ENCODE peak calls at places on chromosomes 5 and 9, in seven cellular contexts. U is CD8-positive, alpha-beta T cell; T is NCI-H748 treated with DMSO at 0.1 percent for 48 hours; E is cerebellum; Z is HuH-7; D is psoas muscle; W is activated T-cell treated with anti-CD3 and anti-CD28 coated beads for 24 hours. F is an unnamed sample.

GRCh38 chr5:58999804-59000595 is 417.1 kb downstream of the RAB3C start:
- DNase-seq in U (no peak), T (no peak), E (peak), Z (no peak), D (no peak), W (no peak), F (no peak)

GRCh38 chr9:127386981-127387380 is 10.0 kb upstream of the SLC2A8 start:
- DNase-seq in U (no peak), T (no peak), E (no peak), Z (no peak), D (no peak), W (no peak), F (no peak)

GRCh38 chr9:96218821-96219614 is 83.0 kb downstream of the HSD17B3 start:
- DNase-seq in U (no peak), T (no peak), E (no peak), Z (peak), D (no peak), W (no peak), F (no peak)

GRCh38 chr9:101409079-101409477 is 10.4 kb downstream of the ZNF189 start:
- DNase-seq in U (no peak), T (no peak), E (no peak), Z (no peak), D (no peak), W (no peak), F (no peak)

GRCh38 chr5:61626639-61627282 is 294.7 kb downstream of the ZSWIM6 start:
- DNase-seq in U (no peak), T (no peak), E (no peak), Z (no peak), D (no peak), W (no peak), F (no peak)

GRCh38 chr5:139138109-139138508 is 60.1 kb downstream of the SIL1 start:
- DNase-seq in U (no peak), T (no peak), E (no peak), Z (no peak), D (no peak), W (no peak), F (no peak)

GRCh38 chr9:17004500-17004899 is 130.3 kb upstream of the CNTLN start:
- DNase-seq in U (no peak), T (no peak), E (no peak), Z (no peak), D (no peak), W (no peak), F (no peak)

GRCh38 chr5:11384441-11385250 is 519.6 kb downstream of the CTNND2 start:
- DNase-seq in U (no peak), T (peak), E (peak), Z (no peak), D (no peak), W (no peak), F (no peak)

GRCh38 chr5:148145916-148146315 is 22.4 kb upstream of the SPINK14 start:
- DNase-seq in U (no peak), T (no peak), E (no peak), Z (peak), D (no peak), W (no peak), F (no peak)

GRCh38 chr9:69671904-69672827 is at the start of gene APBA1:
- DNase-seq in U (peak), T (peak), E (peak), Z (peak), D (peak), W (peak), F (no peak)

GRCh38 chr5:90873033-90873517 is 314.5 kb downstream of the ADGRV1 start:
- DNase-seq in U (peak), T (no peak), E (no peak), Z (no peak), D (no peak), W (peak), F (no peak)

GRCh38 chr5:78549043-78549442 is 99.5 kb downstream of the LHFPL2 start:
- DNase-seq in U (no peak), T (no peak), E (no peak), Z (no peak), D (peak), W (no peak), F (no peak)

GRCh38 chr9:31259824-31260223 is 1124.6 kb upstream of the ACO1 start:
- DNase-seq in U (no peak), T (peak), E (no peak), Z (no peak), D (no peak), W (no peak), F (no peak)

GRCh38 chr5:144390133-144390532 is 219.5 kb downstream of the KCTD16 start:
- DNase-seq in U (no peak), T (peak), E (no peak), Z (no peak), D (no peak), W (no peak), F (no peak)

GRCh38 chr9:91131433-91131839 is 230.3 kb downstream of the AUH start:
- DNase-seq in U (peak), T (no peak), E (no peak), Z (no peak), D (peak), W (peak), F (peak)

GRCh38 chr5:146697211-146697610 is 181.2 kb upstream of the GPR151 start:
- DNase-seq in U (no peak), T (no peak), E (no peak), Z (no peak), D (no peak), W (no peak), F (no peak)

GRCh38 chr5:132364319-132364718 is 5.2 kb upstream of the SLC22A5 start:
- DNase-seq in U (no peak), T (no peak), E (no peak), Z (no peak), D (no peak), W (no peak), F (no peak)

GRCh38 chr9:108535526-108535925 is 320.3 kb downstream of the ACTL7B start:
- DNase-seq in U (no peak), T (no peak), E (no peak), Z (peak), D (no peak), W (no peak), F (no peak)

GRCh38 chr9:100074093-100074492 is 24.7 kb downstream of the ERP44 start:
- DNase-seq in U (no peak), T (no peak), E (no peak), Z (no peak), D (no peak), W (no peak), F (no peak)

GRCh38 chr5:56838409-56839039 is 23.2 kb downstream of the MAP3K1 start:
- DNase-seq in U (no peak), T (peak), E (peak), Z (no peak), D (no peak), W (no peak), F (no peak)

GRCh38 chr9:38362912-38363588 is 29.5 kb upstream of the ALDH1B1 start:
- DNase-seq in U (no peak), T (peak), E (peak), Z (peak), D (peak), W (no peak), F (no peak)

GRCh38 chr5:172448999-172449398 is 5.3 kb downstream of the SH3PXD2B start:
- DNase-seq in U (no peak), T (no peak), E (no peak), Z (no peak), D (no peak), W (no peak), F (no peak)

GRCh38 chr5:37603072-37603471 is 224.0 kb downstream of the WDR70 start:
- DNase-seq in U (no peak), T (no peak), E (no peak), Z (no peak), D (no peak), W (no peak), F (no peak)

GRCh38 chr5:42396111-42396510 is 27.1 kb upstream of the GHR start:
- DNase-seq in U (no peak), T (no peak), E (no peak), Z (no peak), D (no peak), W (no peak), F (no peak)

F was measured in activated gamma-delta T cell treated with anti-CD3 and anti-CD28 coated beads, Interleukin-2, amount 50 U/mL, for 16 hours.